ENCODE peak calls at places on chromosomes 3 and 15, in eight cellular contexts. N, Z, G, L, Q, V, F and E are unnamed samples.

GRCh38 chr3:111299070-111299672 is 227.6 kb downstream of the NECTIN3 start:
- DNase-seq in N (no peak), Z (no peak), G (no peak), L (no peak), Q (no peak), V (no peak), F (no peak), E (peak)

GRCh38 chr15:74397239-74398068 is 30.0 kb upstream of the CYP11A1 start:
- DNase-seq in N (no peak), Z (no peak), G (no peak), L (no peak), Q (no peak), V (no peak), F (no peak), E (no peak)

GRCh38 chr15:28959326-28959725 is 73.6 kb downstream of the APBA2 start:
- DNase-seq in N (no peak), Z (no peak), G (no peak), L (no peak), Q (no peak), V (no peak), F (no peak), E (no peak)

GRCh38 chr3:192260611-192261010 is 466.7 kb downstream of the FGF12 start:
- DNase-seq in N (no peak), Z (no peak), G (no peak), L (no peak), Q (no peak), V (no peak), F (no peak), E (no peak)

GRCh38 chr3:50652709-50653108 is 22.0 kb upstream of the DOCK3 start:
- DNase-seq in N (no peak), Z (no peak), G (peak), L (peak), Q (peak), V (peak), F (peak), E (peak)

GRCh38 chr15:98658831-98659699 is 10.7 kb downstream of the IGF1R start:
- DNase-seq in N (peak), Z (peak), G (peak), L (peak), Q (peak), V (peak), F (peak), E (peak)

GRCh38 chr3:64805248-64805647 is 117.4 kb upstream of the ADAMTS9 start:
- DNase-seq in N (no peak), Z (no peak), G (no peak), L (no peak), Q (no peak), V (no peak), F (no peak), E (no peak)

GRCh38 chr3:38039101-38039898 is at the start of gene DLEC1:
- DNase-seq in N (no peak), Z (no peak), G (no peak), L (peak), Q (no peak), V (no peak), F (no peak), E (peak)

GRCh38 chr3:155070932-155071387 is 9.2 kb upstream of the MME start:
- DNase-seq in N (peak), Z (no peak), G (no peak), L (no peak), Q (peak), V (no peak), F (peak), E (no peak)

GRCh38 chr3:104269771-104270170 is 1096.9 kb upstream of the ALCAM start:
- DNase-seq in N (no peak), Z (no peak), G (no peak), L (no peak), Q (no peak), V (no peak), F (no peak), E (no peak)

GRCh38 chr3:193980905-193981304 is 155.0 kb upstream of the HES1 start:
- DNase-seq in N (no peak), Z (no peak), G (no peak), L (no peak), Q (no peak), V (no peak), F (no peak), E (no peak)

GRCh38 chr15:67144609-67145306 is 79.4 kb downstream of the SMAD3 start:
- DNase-seq in N (no peak), Z (no peak), G (no peak), L (peak), Q (no peak), V (no peak), F (no peak), E (peak)

GRCh38 chr15:67303490-67304363 is 49.1 kb downstream of the IQCH start:
- DNase-seq in N (peak), Z (peak), G (peak), L (peak), Q (peak), V (peak), F (peak), E (peak)

GRCh38 chr15:77035999-77036471 is 34.9 kb downstream of the TSPAN3 start:
- DNase-seq in N (no peak), Z (no peak), G (no peak), L (no peak), Q (peak), V (no peak), F (no peak), E (no peak)

GRCh38 chr3:110459021-110459420 is 612.6 kb upstream of the NECTIN3 start:
- DNase-seq in N (no peak), Z (no peak), G (peak), L (no peak), Q (no peak), V (no peak), F (no peak), E (no peak)

GRCh38 chr15:72740202-72740601 is 43.4 kb downstream of the ADPGK start:
- DNase-seq in N (no peak), Z (no peak), G (no peak), L (no peak), Q (no peak), V (no peak), F (no peak), E (no peak)

GRCh38 chr15:100167884-100168375 is 173.8 kb downstream of the ADAMTS17 start:
- DNase-seq in N (no peak), Z (no peak), G (no peak), L (no peak), Q (no peak), V (no peak), F (no peak), E (no peak)

GRCh38 chr15:100160953-100161352 is 180.8 kb downstream of the ADAMTS17 start:
- DNase-seq in N (no peak), Z (no peak), G (no peak), L (no peak), Q (no peak), V (no peak), F (no peak), E (no peak)

GRCh38 chr15:100166313-100166712 is 175.5 kb downstream of the ADAMTS17 start:
- DNase-seq in N (no peak), Z (no peak), G (no peak), L (no peak), Q (no peak), V (no peak), F (no peak), E (no peak)

GRCh38 chr15:100159436-100159835 is 182.3 kb downstream of the ADAMTS17 start:
- DNase-seq in N (no peak), Z (no peak), G (no peak), L (no peak), Q (no peak), V (no peak), F (no peak), E (no peak)

GRCh38 chr15:100163961-100164360 is 177.8 kb downstream of the ADAMTS17 start:
- DNase-seq in N (no peak), Z (no peak), G (no peak), L (no peak), Q (no peak), V (no peak), F (no peak), E (no peak)
- TF ChIP-seq CTCF in N (no peak), Z (no peak), G (no peak), L (no peak), Q (no peak), V (no peak), F (no peak), E (no peak)

DNA sequence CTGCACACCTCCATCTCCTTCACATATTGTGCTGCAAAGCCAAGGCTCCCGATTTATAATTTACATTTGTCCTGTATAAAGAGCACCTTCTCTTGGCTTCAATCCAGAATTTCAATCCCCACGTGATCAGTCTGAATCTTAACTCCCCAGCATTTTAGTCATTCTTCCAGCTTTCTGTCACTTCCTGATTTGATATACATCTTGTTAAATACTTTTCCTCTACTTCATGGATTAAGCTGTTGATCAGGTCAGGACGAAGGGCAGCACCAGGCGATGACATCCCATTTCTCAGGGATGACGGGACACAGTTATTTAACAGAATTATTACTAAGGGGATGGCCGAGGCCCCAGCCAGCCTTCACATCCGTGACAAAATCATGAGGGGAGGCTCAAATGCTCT is 212.6 kb downstream of the EPHB1 start:
- DNase-seq in N (no peak), Z (no peak), G (no peak), L (no peak), Q (no peak), V (no peak), F (no peak), E (no peak)
- TF ChIP-seq REST in N (no peak), Z (no peak), G (no peak), L (no peak), Q (no peak), V (no peak), F (no peak), E (no peak)

GRCh38 chr15:70670680-70671079 is 92.7 kb downstream of the UACA start:
- DNase-seq in N (no peak), Z (no peak), G (no peak), L (no peak), Q (no peak), V (no peak), F (no peak), E (no peak)
- TF ChIP-seq CTCF in N (peak), Z (peak), G (no peak), L (no peak), Q (peak), V (peak), F (no peak), E (no peak)

DNA sequence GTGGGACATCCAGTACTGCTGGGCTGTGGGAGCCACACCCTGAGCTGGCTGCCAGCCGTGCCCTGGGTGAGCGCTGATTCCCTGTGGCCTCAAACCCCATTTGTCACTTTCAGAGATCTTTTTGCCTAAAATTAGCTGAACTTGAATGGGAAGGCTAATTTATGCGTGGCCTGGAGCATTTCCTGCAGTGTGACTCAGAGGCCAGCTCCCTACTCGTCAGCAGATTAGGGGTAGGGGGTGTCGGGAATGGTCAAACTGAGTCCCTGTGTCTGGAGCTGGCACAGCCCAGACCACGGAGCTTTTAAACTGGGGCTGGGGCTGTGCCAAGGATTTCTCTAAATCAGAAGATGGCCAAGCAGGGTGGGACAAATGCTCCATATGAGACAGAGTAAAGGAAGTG is 59.8 kb downstream of the ATP2B2 start:
- DNase-seq in N (no peak), Z (no peak), G (no peak), L (no peak), Q (no peak), V (no peak), F (no peak), E (no peak)
- TF ChIP-seq REST in N (no peak), Z (no peak), G (no peak), L (no peak), Q (no peak), V (no peak), F (no peak), E (no peak)

GRCh38 chr3:11509175-11510000 is 134.3 kb downstream of the VGLL4 start:
- DNase-seq in N (no peak), Z (no peak), G (peak), L (no peak), Q (peak), V (peak), F (peak), E (peak)
- TF ChIP-seq CTCF in N (no peak), Z (no peak), G (no peak), L (no peak), Q (no peak), V (no peak), F (no peak), E (no peak)

GRCh38 chr3:169812844-169813677 is at the start of the genes LRRC34 and LRRIQ4:
- DNase-seq in N (no peak), Z (no peak), G (no peak), L (peak), Q (peak), V (no peak), F (no peak), E (peak)

GRCh38 chr3:169815590-169816150 is 3.0 kb upstream of the LRRC34 start:
- DNase-seq in N (no peak), Z (no peak), G (no peak), L (no peak), Q (no peak), V (no peak), F (no peak), E (no peak)

GRCh38 chr3:169811606-169812123 is 1.0 kb upstream of the LRRIQ4 start:
- DNase-seq in N (no peak), Z (no peak), G (no peak), L (peak), Q (no peak), V (no peak), F (no peak), E (no peak)

GRCh38 chr3:169812124-169812843 is 386 bp upstream of the LRRIQ4 start:
- DNase-seq in N (no peak), Z (no peak), G (no peak), L (peak), Q (peak), V (no peak), F (no peak), E (peak)

GRCh38 chr3:169813757-169814517 is 1.2 kb upstream of the LRRC34 start:
- DNase-seq in N (no peak), Z (no peak), G (peak), L (peak), Q (no peak), V (peak), F (no peak), E (peak)
- TF ChIP-seq REST in N (no peak), Z (no peak), G (no peak), L (no peak), Q (no peak), V (no peak), F (no peak), E (no peak)

DNA sequence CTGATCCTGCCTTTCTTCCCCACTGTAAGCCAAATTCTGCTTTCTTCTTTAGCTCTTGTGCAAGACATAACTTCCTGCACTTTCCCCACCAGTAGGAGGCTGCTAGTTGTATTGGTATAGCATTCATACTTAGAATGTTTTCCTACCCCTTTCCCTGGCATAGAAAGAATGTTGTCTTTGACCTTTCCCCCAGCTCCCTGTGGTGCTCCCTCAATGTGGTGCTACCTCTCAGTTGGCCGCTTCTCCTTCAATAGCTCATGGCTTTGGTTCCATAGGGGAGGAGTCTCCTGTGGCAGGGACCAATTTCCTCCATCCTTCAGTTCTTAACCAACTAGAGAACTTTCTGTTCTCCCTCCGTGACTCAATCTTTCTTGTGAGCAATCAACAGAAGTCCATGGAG is 67.5 kb upstream of the AKAP13 start:
- DNase-seq in N (no peak), Z (no peak), G (peak), L (peak), Q (no peak), V (no peak), F (no peak), E (peak)
- TF ChIP-seq CTCF in N (peak), Z (no peak), G (peak), L (peak), Q (peak), V (no peak), F (no peak), E (no peak)

GRCh38 chr3:122366379-122366749 is 16.7 kb downstream of the MIX23 start:
- DNase-seq in N (peak), Z (no peak), G (peak), L (no peak), Q (no peak), V (peak), F (no peak), E (no peak)

GRCh38 chr3:122362026-122362425 is 21.0 kb downstream of the MIX23 start:
- DNase-seq in N (no peak), Z (no peak), G (no peak), L (no peak), Q (no peak), V (no peak), F (no peak), E (no peak)

GRCh38 chr3:122364508-122364907 is 18.5 kb downstream of the MIX23 start:
- DNase-seq in N (no peak), Z (no peak), G (no peak), L (no peak), Q (no peak), V (no peak), F (no peak), E (no peak)

GRCh38 chr3:122365073-122365472 is 18.0 kb downstream of the MIX23 start:
- DNase-seq in N (no peak), Z (no peak), G (no peak), L (no peak), Q (no peak), V (no peak), F (no peak), E (no peak)
- TF ChIP-seq REST in N (no peak), Z (no peak), G (no peak), L (no peak), Q (no peak), V (no peak), F (no peak), E (no peak)

GRCh38 chr15:89860446-89860845 is 33.3 kb downstream of the AP3S2 start:
- DNase-seq in N (no peak), Z (no peak), G (no peak), L (no peak), Q (no peak), V (no peak), F (no peak), E (no peak)
- TF ChIP-seq CTCF in N (no peak), Z (no peak), G (no peak), L (no peak), Q (no peak), V (no peak), F (no peak), E (no peak)

GRCh38 chr3:31289592-31289991 is 243.1 kb upstream of the STT3B start:
- DNase-seq in N (no peak), Z (no peak), G (no peak), L (no peak), Q (no peak), V (no peak), F (no peak), E (no peak)

GRCh38 chr3:31285808-31286486 is 246.8 kb upstream of the STT3B start:
- DNase-seq in N (no peak), Z (no peak), G (peak), L (no peak), Q (no peak), V (no peak), F (no peak), E (no peak)

GRCh38 chr3:31288224-31288623 is 244.5 kb upstream of the STT3B start:
- DNase-seq in N (no peak), Z (no peak), G (no peak), L (no peak), Q (no peak), V (no peak), F (no peak), E (no peak)

GRCh38 chr3:31290046-31290445 is 242.7 kb upstream of the STT3B start:
- DNase-seq in N (no peak), Z (no peak), G (no peak), L (no peak), Q (no peak), V (no peak), F (no peak), E (no peak)

DNA sequence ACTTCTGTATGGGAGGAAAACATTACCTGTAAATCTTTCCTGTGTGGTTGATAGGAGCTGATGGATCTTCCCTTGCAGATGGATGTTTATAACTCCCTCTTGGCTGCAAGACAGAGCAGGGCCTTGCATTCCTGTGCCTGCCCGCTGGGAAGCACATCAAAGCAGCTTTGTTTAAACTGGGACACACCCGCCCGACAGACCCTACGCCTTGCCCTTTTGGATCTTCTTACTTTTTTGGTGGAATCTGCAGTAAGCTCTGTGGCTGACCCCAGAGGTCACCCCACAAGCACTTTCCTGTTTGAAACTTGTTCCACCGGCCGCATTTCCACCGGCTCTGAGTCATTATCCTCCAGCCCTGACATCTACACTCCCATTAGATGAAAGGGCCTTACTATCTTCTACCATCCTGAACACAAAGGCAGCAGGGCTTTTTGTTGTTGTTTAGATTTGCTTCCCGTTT is 244.1 kb upstream of the STT3B start:
- DNase-seq in N (no peak), Z (peak), G (peak), L (no peak), Q (no peak), V (peak), F (peak), E (peak)
- TF ChIP-seq REST in N (no peak), Z (no peak), G (peak), L (no peak), Q (no peak), V (no peak), F (no peak), E (no peak)